ENCODE peak calls at places on chromosomes 12 and 14, in four cellular contexts. V, P, X and E are unnamed samples.

GRCh38 chr14:102848830-102849521 is 71.7 kb downstream of the TRAF3 start:
- DNase-seq in X (peak), V (no peak), P (no peak), E (no peak)

GRCh38 chr12:123859035-123859434 is 96.9 kb downstream of the DNAH10 start:
- DNase-seq in X (no peak), P (no peak), V (no peak), E (no peak)

GRCh38 chr14:23079716-23080115 is 15.2 kb downstream of the ACIN1 start:
- DNase-seq in P (no peak), X (no peak), V (no peak), E (no peak)

GRCh38 chr14:60090864-60091519 is 731 bp upstream of the PCNX4 start:
- DNase-seq in V (peak), P (peak), X (peak), E (peak)

GRCh38 chr12:11622774-11623375 is 26.6 kb upstream of the ETV6 start:
- DNase-seq in P (no peak), X (no peak), V (no peak), E (no peak)

GRCh38 chr14:20732950-20733650 is 12.6 kb upstream of the EDDM3A start:
- DNase-seq in V (no peak), X (no peak), P (peak), E (no peak)

GRCh38 chr12:30610718-30611117 is 85.0 kb downstream of the IPO8 start:
- DNase-seq in V (no peak), P (no peak), X (no peak), E (no peak)

GRCh38 chr14:26863736-26864135 is 265.9 kb upstream of the NOVA1 start:
- DNase-seq in V (no peak), P (no peak), X (no peak), E (no peak)

GRCh38 chr12:116773276-116773731 is 35.2 kb downstream of the RNFT2 start:
- DNase-seq in P (no peak), X (no peak), V (no peak), E (no peak)

GRCh38 chr14:36070056-36071043 is 106.2 kb downstream of the PTCSC3 start:
- DNase-seq in X (peak), P (peak), V (peak), E (peak)

GRCh38 chr14:68703093-68703492 is 89.8 kb downstream of the ZFP36L1 start:
- DNase-seq in P (no peak), X (no peak), V (no peak), E (no peak)

GRCh38 chr12:108307006-108307405 is 32.1 kb downstream of the CMKLR1 start:
- DNase-seq in X (no peak), V (no peak), P (no peak), E (no peak)

GRCh38 chr12:128652136-128652751 is 171.5 kb downstream of the SLC15A4 start:
- DNase-seq in V (no peak), X (no peak), P (no peak), E (no peak)

GRCh38 chr12:95624544-95624943 is 73.3 kb upstream of the USP44 start:
- DNase-seq in V (no peak), X (no peak), P (no peak), E (no peak)

GRCh38 chr14:102088012-102088792 is 1.4 kb upstream of the HSP90AA1 start:
- DNase-seq in X (peak), P (peak), V (peak), E (peak)

GRCh38 chr12:28578361-28578760 is 388.1 kb downstream of the CCDC91 start:
- DNase-seq in P (no peak), X (no peak), V (no peak), E (peak)

GRCh38 chr12:110403146-110403974 is at the start of gene ANAPC7:
- DNase-seq in P (peak), X (peak), V (peak), E (peak)

DNA sequence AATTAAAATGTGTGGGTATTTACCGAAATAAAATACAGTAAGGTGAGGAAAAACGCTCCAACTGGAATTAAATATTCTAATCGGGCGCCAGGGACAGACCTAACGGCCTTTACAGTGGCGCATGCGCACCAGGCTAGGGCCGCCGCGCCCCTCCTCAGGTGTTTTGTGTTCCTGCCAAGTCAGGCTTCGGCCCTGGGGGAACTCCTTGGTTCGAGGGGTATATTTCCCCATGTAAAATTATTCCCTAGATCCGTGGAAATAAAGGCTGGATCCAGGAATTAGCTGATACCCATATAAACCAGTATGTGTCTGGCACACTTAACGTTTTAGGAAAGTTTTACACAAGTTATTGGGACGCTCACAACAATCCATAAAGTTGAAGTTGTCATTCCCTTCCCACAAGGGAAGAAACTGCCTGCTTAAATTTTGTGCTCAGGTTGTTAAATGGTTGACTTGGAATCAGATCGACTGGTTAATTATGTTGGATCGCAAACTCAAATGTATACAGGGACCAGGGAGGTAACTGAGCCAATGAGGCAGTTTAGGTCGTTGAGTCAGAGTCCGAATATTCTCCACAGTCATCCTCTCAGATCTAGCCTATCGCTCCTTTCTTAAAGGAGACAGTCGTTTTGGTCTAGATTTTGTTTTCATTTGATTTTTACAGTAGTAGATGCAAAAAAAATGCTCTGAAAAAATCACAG is 617 bp upstream of the ANAPC7 start:
- DNase-seq in V (peak), X (peak), P (peak), E (peak)
- TF ChIP-seq POLR2A in V (no peak), X (no peak), P (no peak), E (no peak)

GRCh38 chr12:50772877-50773276 is 9.0 kb downstream of the ATF1 start:
- DNase-seq in X (no peak), P (no peak), V (no peak), E (no peak)
- TF ChIP-seq POLR2A in X (no peak), P (no peak), V (no peak), E (no peak)

GRCh38 chr12:54279632-54280400 is at the start of gene CBX5:
- DNase-seq in V (peak), X (peak), P (peak), E (peak)

GRCh38 chr12:54277823-54278276 is 2.1 kb downstream of the CBX5 start:
- DNase-seq in V (no peak), X (no peak), P (no peak), E (no peak)

GRCh38 chr12:54279227-54279631 is 693 bp downstream of the CBX5 start:
- DNase-seq in X (no peak), V (no peak), P (no peak), E (no peak)

GRCh38 chr12:54273981-54274380 is 5.9 kb downstream of the CBX5 start:
- DNase-seq in X (no peak), P (no peak), V (no peak), E (no peak)

DNA sequence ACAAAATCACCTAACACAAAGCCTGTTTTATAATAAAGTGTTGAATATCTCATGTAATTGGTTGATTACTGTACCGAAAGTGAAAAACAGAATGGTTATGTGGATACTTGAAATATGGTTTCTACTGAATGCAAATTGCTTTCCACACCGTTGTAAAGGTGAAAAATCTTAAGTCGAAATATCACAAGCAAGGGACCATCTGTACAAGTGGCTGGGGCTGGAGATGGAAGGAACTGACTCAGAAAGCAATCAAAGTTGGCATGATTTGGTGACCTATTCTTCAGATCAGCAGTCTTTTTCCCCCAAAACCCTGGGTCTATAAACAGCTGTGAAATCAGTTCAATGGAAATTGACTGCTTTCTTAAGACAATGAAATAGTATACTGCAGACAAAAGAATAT is 3.6 kb downstream of the CBX5 start:
- DNase-seq in P (no peak), V (no peak), X (no peak), E (no peak)
- TF ChIP-seq POLR2A in P (no peak), V (no peak), X (no peak), E (no peak)

GRCh38 chr12:34404377-34405285 is 382.3 kb downstream of the ALG10 start:
- DNase-seq in X (no peak), P (peak), V (peak), E (peak)
- TF ChIP-seq POLR2A in X (no peak), P (no peak), V (no peak), E (no peak)

GRCh38 chr14:105841022-105842009 is 314.9 kb downstream of the TMEM121 start:
- DNase-seq in V (no peak), X (no peak), P (no peak), E (no peak)
- TF ChIP-seq POLR2A in V (no peak), X (no peak), P (no peak), E (no peak)

DNA sequence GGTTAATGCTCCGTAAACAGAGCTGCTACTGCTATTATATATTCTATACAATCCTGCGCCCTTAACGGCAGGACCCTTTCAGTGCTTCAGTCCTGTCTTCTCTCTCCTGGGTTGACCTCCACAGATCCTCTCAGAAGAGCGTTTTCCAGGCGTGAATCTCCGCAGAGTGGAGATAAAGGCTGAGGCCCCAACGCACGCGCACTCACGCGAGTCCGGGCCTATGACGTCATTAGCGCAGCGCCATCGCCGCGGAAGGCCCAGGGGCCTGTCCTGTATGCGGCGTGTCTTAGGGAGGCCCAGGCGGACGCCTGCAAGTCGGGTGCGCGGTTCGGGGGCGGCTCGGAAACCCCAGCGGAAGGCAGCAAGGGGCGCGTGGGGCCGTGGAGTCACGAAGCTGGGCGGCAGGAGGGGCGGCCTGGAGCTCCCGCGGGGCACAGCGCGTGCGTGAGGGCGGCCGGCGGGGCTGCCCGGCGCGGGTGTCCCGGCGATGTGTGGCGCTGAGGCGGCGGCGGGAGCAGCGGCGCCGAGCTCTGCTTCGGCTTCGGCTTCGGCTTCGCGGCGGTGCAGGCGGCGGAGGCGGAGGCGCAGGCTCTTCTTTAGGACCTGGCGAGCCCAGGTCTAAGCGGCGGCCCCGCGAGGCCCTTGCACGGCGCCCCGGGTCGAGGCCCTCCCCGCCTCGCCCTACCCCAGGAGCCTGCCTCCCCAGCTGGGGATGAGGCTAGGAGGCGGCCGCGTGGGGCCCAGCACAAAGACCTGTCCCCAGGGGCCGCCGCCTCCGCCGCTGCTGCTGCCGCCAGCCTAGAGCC is at the start of gene MAPKAPK5:
- DNase-seq in P (peak), X (peak), V (peak), E (peak)
- TF ChIP-seq POLR2A in P (peak), X (peak), V (peak), E (peak)

GRCh38 chr12:68831751-68832503 is 23.9 kb downstream of the MDM2 start:
- DNase-seq in X (no peak), V (no peak), P (no peak), E (no peak)
- TF ChIP-seq POLR2A in X (no peak), V (no peak), P (no peak), E (no peak)